ENCODE peak calls at places on chromosomes 5 and 9, in nine cellular contexts. R is heart left ventricle, A is A549, E is spleen, Y is Peyer's patch, S is breast epithelium, O is ovary, T is stomach, L is IMR-90. W is an unnamed sample.
A peak's percentile ranks its signal among the peaks of the same experiment; 100 is the strongest.

GRCh38 chr5:127428748-127429147 is 88.7 kb upstream of the PRRC1 start:
- DNase-seq in L (no peak), T (no peak), R (no peak), A (no peak), S (no peak), E (no peak), O (no peak), Y (no peak), W (no peak)

GRCh38 chr5:158895573-158895972 is 204.1 kb downstream of the EBF1 start:
- DNase-seq in Y (no peak), R (no peak), O (no peak), L (no peak), A (peak; percentile 32), T (no peak), E (no peak), S (no peak), W (no peak)

GRCh38 chr5:127919006-127919796 is 164.4 kb upstream of the SLC12A2 start:
- DNase-seq in T (no peak), E (no peak), Y (no peak), S (no peak), R (no peak), L (no peak), O (no peak), A (no peak), W (no peak)

GRCh38 chr5:68243251-68243650 is 27.7 kb downstream of the PIK3R1 start:
- DNase-seq in R (no peak), T (no peak), L (no peak), Y (no peak), A (no peak), E (no peak), O (no peak), S (no peak), W (no peak)

GRCh38 chr5:132729896-132730295 is 7.5 kb downstream of the KIF3A start:
- DNase-seq in S (no peak), L (no peak), O (no peak), Y (no peak), R (no peak), A (no peak), E (no peak), T (no peak), W (no peak)

GRCh38 chr5:67648201-67648671 is 451.6 kb upstream of the CD180 start:
- DNase-seq in L (no peak), S (peak; percentile 58), T (peak; percentile 30), Y (peak; percentile 55), O (peak; percentile 86), E (no peak), R (peak; percentile 85), A (no peak), W (peak; percentile 19)

GRCh38 chr5:148769941-148770340 is 56.5 kb upstream of the ADRB2 start:
- DNase-seq in S (no peak), R (no peak), Y (no peak), O (no peak), E (no peak), A (no peak), L (no peak), T (no peak), W (no peak)

GRCh38 chr9:116112236-116112635 is 41.4 kb upstream of the PAPPA start:
- DNase-seq in R (no peak), L (peak; percentile 31), T (no peak), O (no peak), S (no peak), A (no peak), Y (no peak), E (no peak), W (no peak)

GRCh38 chr5:53194086-53194485 is 84.5 kb upstream of the MOCS2 start:
- DNase-seq in R (no peak), L (peak; percentile 69), S (no peak), Y (no peak), E (no peak), T (no peak), A (no peak), O (no peak), W (no peak)

GRCh38 chr5:62577488-62577887 is 1.1 kb upstream of the LRRC70 start:
- DNase-seq in L (no peak), T (no peak), R (no peak), Y (no peak), S (no peak), E (no peak), A (no peak), O (no peak), W (no peak)
- H3K4me1 ChIP-seq in L (no peaks in the 10 kb centered on the region), T (no peaks in the 10 kb centered on the region), R (peaks cover 8% of the 10 kb centered on the region), Y (no peaks in the 10 kb centered on the region), S (no peaks in the 10 kb centered on the region), E (peaks cover 31% of the 10 kb centered on the region), A (no peaks in the 10 kb centered on the region), O (no peaks in the 10 kb centered on the region), W (peaks cover 4% of the 10 kb centered on the region)

GRCh38 chr5:172868436-172868923 is 34.4 kb downstream of the ERGIC1 start:
- DNase-seq in Y (no peak), A (peak; percentile 91), E (no peak), R (peak; percentile 21), S (no peak), T (no peak), O (no peak), L (peak; percentile 89), W (no peak)

GRCh38 chr5:172869734-172870133 is 35.7 kb downstream of the ERGIC1 start:
- DNase-seq in R (no peak), Y (no peak), S (no peak), L (no peak), E (no peak), O (no peak), T (no peak), A (no peak), W (no peak)

GRCh38 chr5:172870261-172870806 is 36.3 kb downstream of the ERGIC1 start:
- DNase-seq in Y (no peak), S (no peak), A (peak; percentile 82), L (peak; percentile 97), R (peak; percentile 63), O (peak; percentile 62), T (no peak), E (peak; percentile 68), W (peak; percentile 72)

GRCh38 chr5:172867761-172868435 is 33.8 kb downstream of the ERGIC1 start:
- DNase-seq in S (no peak), A (no peak), R (peak; percentile 16), L (peak; percentile 28), O (no peak), E (peak; percentile 16), Y (no peak), T (no peak), W (no peak)

DNA sequence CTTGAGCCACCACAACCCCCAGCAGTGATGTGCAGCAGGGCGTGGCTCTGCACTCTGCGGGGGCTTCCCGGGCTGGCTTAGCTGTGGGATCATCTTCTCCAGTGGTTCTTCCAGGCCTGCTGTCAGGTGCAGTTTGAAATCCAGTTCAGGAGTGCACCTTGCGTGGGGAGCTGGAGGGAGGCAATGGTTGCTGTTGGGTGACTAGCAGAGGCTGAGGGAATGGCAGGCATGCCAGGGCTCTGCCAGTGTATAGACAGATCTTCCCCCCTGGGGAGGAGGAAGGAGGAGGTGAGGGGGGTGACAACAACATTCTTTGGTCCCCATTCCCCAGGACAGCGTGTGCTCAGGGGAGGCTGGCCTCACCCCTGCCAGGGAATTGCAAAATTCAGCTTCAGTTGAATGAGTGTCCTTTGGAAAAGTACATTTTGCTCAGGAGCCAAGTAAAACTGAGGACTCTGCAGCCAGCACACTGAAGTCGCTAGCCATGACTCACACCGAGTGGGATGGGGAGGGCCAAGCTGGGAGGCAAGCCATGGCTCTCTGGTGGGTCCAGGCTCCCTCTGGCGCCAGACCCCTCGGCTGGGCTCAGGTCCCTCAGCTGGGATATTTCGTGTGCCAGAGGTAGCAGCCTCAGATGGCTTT is 35.0 kb downstream of the ERGIC1 start:
- DNase-seq in R (peak; percentile 87), E (peak; percentile 64), O (peak; percentile 92), L (peak; percentile 96), Y (peak; percentile 75), A (peak; percentile 93), T (peak; percentile 72), S (peak; percentile 73), W (peak; percentile 95)
- TF ChIP-seq POLR2A in R (peak; percentile 45), E (no peak), O (no peak), L (peak; percentile 76), Y (no peak), A (no peak), T (no peak), S (no peak), W (peak; percentile 85)

DNA sequence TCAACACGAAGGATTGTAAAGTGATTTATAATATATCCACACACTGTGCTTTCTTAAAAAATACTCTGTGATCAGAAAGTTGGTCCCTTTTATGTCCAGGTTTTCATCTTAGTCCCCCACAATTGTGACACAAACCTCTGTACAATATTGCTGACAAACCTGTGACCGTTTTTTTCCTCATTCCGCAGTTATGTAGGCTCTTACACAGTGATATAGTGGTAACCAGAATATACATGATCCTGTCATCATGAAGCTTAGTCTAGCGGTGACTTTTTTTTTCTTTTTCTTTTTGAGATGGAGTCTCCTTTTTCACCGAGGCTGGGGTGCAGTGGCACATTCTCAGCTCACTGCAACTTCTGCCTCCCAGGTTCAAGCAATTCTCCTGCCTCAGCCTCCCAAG is 8.7 kb downstream of the ANP32B start:
- DNase-seq in E (no peak), L (no peak), T (no peak), A (no peak), O (no peak), Y (no peak), S (no peak), R (no peak), W (no peak)
- H3K4me1 ChIP-seq in E (peaks cover 83% of the 10 kb centered on the region), L (peaks cover 10% of the 10 kb centered on the region), T (peaks cover 47% of the 10 kb centered on the region), A (peaks cover 71% of the 10 kb centered on the region), O (peaks cover 5% of the 10 kb centered on the region), Y (peaks cover 26% of the 10 kb centered on the region), S (no peaks in the 10 kb centered on the region), R (peaks cover 43% of the 10 kb centered on the region), W (peaks cover 5% of the 10 kb centered on the region)

GRCh38 chr5:90548069-90548593 is 10.5 kb upstream of the ADGRV1 start:
- DNase-seq in R (no peak), S (peak; percentile 68), O (no peak), L (no peak), Y (no peak), T (peak; percentile 61), E (no peak), A (peak; percentile 80), W (no peak)

GRCh38 chr5:90546216-90546837 is 12.3 kb upstream of the ADGRV1 start:
- DNase-seq in L (no peak), O (no peak), A (no peak), Y (no peak), R (no peak), E (no peak), T (no peak), S (no peak), W (no peak)

GRCh38 chr5:90549223-90549622 is 9.4 kb upstream of the ADGRV1 start:
- DNase-seq in O (no peak), A (no peak), T (no peak), R (no peak), S (no peak), L (no peak), E (no peak), Y (no peak), W (no peak)

GRCh38 chr5:90545511-90545910 is 13.1 kb upstream of the ADGRV1 start:
- DNase-seq in T (no peak), R (no peak), A (no peak), E (no peak), S (no peak), O (no peak), L (no peak), Y (no peak), W (no peak)

DNA sequence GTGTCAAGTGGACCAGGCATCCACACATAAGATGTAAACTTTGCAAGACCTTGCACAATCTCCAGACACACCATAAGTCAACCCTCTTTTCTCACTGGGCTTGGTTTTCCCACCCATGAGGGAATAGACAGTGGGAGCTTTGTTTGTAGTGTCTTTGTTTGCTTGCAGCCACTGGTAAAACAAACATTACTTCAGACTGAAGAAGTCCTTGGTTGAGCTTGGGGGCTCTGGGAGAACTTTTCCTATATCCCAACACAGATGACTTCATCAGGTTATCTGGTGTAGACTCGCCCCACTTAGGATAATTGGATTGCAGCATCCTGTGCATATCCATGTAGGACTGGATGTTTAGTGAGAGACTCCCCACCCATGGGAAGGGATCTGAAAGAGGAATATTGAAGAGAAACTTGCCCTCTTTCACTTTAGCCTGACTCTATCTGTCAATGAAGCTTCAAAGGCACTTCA is 11.5 kb upstream of the ADGRV1 start:
- DNase-seq in T (no peak), E (no peak), S (no peak), O (no peak), A (peak; percentile 71), Y (no peak), R (no peak), L (no peak), W (no peak)
- TF ChIP-seq POLR2A in T (no peak), E (no peak), S (no peak), O (no peak), A (no peak), Y (no peak), R (no peak), L (no peak), W (no peak)